ENCODE peak calls at places on chromosome 13, in six cellular contexts. U, F, M, O, W and E are unnamed samples.

GRCh38 chr13:95485045-95485517 is 67.4 kb upstream of the CLDN10 start:
- DNase-seq in W (no peak), O (no peak), M (peak; percentile 18), F (peak; percentile 54), U (no peak), E (peak; percentile 8)

GRCh38 chr13:24709186-24709913 is 29.1 kb downstream of the ATP12A start:
- DNase-seq in O (no peak), F (no peak), W (no peak), M (no peak), U (no peak), E (no peak)

GRCh38 chr13:95185851-95186250 is 115.4 kb downstream of the ABCC4 start:
- DNase-seq in M (no peak), U (no peak), O (no peak), F (no peak), W (no peak), E (no peak)

GRCh38 chr13:91101436-91101835 is 246.1 kb upstream of the MIR17HG start:
- DNase-seq in W (no peak), M (no peak), O (no peak), U (no peak), F (no peak), E (no peak)

GRCh38 chr13:34933349-34933748 is 8.7 kb upstream of the NBEA start:
- DNase-seq in F (no peak), U (no peak), O (no peak), M (no peak), W (no peak), E (no peak)

GRCh38 chr13:108915095-108915633 is 285.8 kb downstream of the MYO16 start:
- DNase-seq in U (no peak), O (no peak), F (peak; percentile 71), M (peak; percentile 53), W (no peak), E (peak; percentile 44)

GRCh38 chr13:89514534-89515312 is 1832.8 kb upstream of the MIR17HG start:
- DNase-seq in O (peak; percentile 8), U (no peak), M (peak; percentile 1), W (no peak), F (peak; percentile 74), E (no peak)

GRCh38 chr13:113742000-113742441 is 17.0 kb upstream of the TMEM255B start:
- DNase-seq in M (no peak), U (peak; percentile 63), W (peak; percentile 89), O (no peak), F (peak; percentile 41), E (peak; percentile 32)

GRCh38 chr13:72025836-72026235 is 158.8 kb upstream of the DACH1 start:
- DNase-seq in W (no peak), O (no peak), U (no peak), M (no peak), F (no peak), E (no peak)

GRCh38 chr13:27137759-27138158 is 33.9 kb downstream of the USP12 start:
- DNase-seq in O (no peak), W (no peak), U (no peak), M (no peak), F (no peak), E (no peak)

GRCh38 chr13:94154362-94154761 is 325.1 kb downstream of the DCT start:
- DNase-seq in U (no peak), F (peak; percentile 56), M (peak; percentile 32), O (no peak), W (no peak), E (peak; percentile 52)

GRCh38 chr13:109874921-109875454 is 88.6 kb upstream of the IRS2 start:
- DNase-seq in F (peak; percentile 65), O (no peak), M (peak; percentile 73), W (no peak), U (no peak), E (peak; percentile 32)

GRCh38 chr13:41145136-41145908 is 12.7 kb upstream of the KBTBD6 start:
- DNase-seq in M (no peak), F (peak; percentile 32), W (no peak), U (no peak), O (no peak), E (peak; percentile 31)

GRCh38 chr13:36030670-36031331 is 100.4 kb downstream of the DCLK1 start:
- DNase-seq in O (peak; percentile 28), M (peak; percentile 98), U (no peak), W (no peak), F (peak; percentile 97), E (no peak)

GRCh38 chr13:112684041-112684440 is 5.8 kb upstream of the ATP11A start:
- DNase-seq in F (no peak), U (peak; percentile 11), W (no peak), O (no peak), M (no peak), E (no peak)

GRCh38 chr13:37481005-37481857 is 117.3 kb downstream of the POSTN start:
- DNase-seq in M (no peak), F (peak; percentile 46), W (no peak), O (no peak), U (no peak), E (peak; percentile 53)

GRCh38 chr13:73428137-73428536 is 369.3 kb downstream of the KLF5 start:
- DNase-seq in W (no peak), U (no peak), M (peak; percentile 12), F (peak; percentile 80), O (no peak), E (peak; percentile 67)

GRCh38 chr13:113625965-113626661 is 31.9 kb downstream of the ATP4B start:
- DNase-seq in F (peak; percentile 55), U (no peak), O (no peak), W (no peak), M (no peak), E (peak; percentile 65)

GRCh38 chr13:70568571-70568970 is 460.3 kb upstream of the KLHL1 start:
- DNase-seq in U (no peak), O (no peak), F (peak; percentile 64), W (peak; percentile 8), M (peak; percentile 47), E (peak; percentile 39)

GRCh38 chr13:109785892-109786450 is 412 bp downstream of the IRS2 start:
- DNase-seq in F (peak; percentile 33), M (no peak), W (no peak), U (no peak), O (no peak), E (no peak)

GRCh38 chr13:73767191-73767741 is 366.9 kb downstream of the KLF12 start:
- DNase-seq in W (no peak), U (peak; percentile 59), M (no peak), F (no peak), O (no peak), E (no peak)

GRCh38 chr13:84946144-84946543 is 853.1 kb downstream of the SLITRK6 start:
- DNase-seq in M (no peak), U (no peak), W (no peak), F (peak; percentile 4), O (no peak), E (no peak)

GRCh38 chr13:80239571-80240255 is 101.2 kb downstream of the SPRY2 start:
- DNase-seq in F (no peak), M (no peak), O (no peak), U (no peak), W (no peak), E (no peak)

GRCh38 chr13:24050292-24050711 is 110.2 kb upstream of the SPATA13 start:
- DNase-seq in O (no peak), M (peak; percentile 82), W (no peak), U (no peak), F (peak; percentile 69), E (peak; percentile 50)

GRCh38 chr13:46686171-46686570 is 110.8 kb downstream of the ESD start:
- DNase-seq in F (no peak), O (no peak), M (no peak), W (no peak), U (no peak), E (no peak)

GRCh38 chr13:46685006-46685730 is 111.8 kb downstream of the ESD start:
- DNase-seq in O (no peak), M (no peak), U (no peak), W (no peak), F (no peak), E (no peak)

GRCh38 chr13:46683879-46684278 is 113.1 kb downstream of the ESD start:
- DNase-seq in W (no peak), F (no peak), M (no peak), O (no peak), U (no peak), E (no peak)

GRCh38 chr13:46682015-46682414 is 114.9 kb downstream of the ESD start:
- DNase-seq in F (no peak), M (no peak), W (no peak), U (no peak), O (no peak), E (no peak)

GRCh38 chr13:46684287-46685001 is 112.5 kb downstream of the ESD start:
- DNase-seq in O (no peak), U (peak; percentile 50), F (peak; percentile 45), W (no peak), M (no peak), E (no peak)
- TF ChIP-seq CTCF in O (no peak), U (peak; percentile 39), F (peak; percentile 7), W (no peak), M (no peak), E (no peak)

DNA sequence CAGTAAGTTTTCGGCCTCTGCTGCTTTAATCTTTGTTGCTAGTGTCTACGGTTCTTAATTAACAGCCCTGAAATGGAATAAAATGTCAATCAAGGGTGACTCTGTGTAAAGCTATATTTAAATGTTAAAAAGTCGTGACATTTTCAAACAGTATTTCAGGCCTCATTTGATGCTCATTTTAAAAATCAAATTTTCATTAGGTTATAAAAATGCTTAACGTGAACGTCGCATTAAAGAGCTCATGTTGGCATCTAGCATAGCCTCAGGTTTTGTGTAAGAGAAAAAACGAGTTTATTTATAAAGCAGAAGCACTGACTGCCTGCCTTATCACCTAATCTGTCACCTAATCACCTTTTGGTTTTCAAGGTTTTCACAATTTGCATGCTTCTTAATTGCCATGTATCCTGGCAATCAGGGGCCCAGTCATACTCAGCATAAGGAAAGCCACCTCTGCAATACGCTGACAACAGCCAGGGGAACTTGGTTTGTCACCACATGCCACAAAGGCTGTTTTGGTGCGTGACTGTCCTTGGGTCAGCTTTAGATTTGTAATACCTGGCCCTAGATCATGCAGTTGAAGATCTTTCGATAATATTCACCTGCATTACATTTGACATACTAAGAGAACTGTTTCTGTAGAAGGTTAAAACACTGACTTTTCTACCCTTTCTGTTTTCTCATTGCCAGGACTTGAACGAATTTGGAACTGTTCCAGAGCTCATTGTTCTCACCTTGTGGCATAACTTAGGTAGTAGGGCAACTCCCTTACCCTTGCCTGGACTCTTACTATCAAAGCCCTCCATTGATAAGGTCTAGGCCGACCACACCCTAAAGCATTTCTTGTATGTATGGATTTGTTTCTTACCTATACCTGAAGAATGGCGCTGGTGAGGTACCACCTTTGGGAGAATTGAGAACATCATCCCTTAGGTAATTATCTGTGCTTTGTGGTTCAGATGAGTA is 112.5 kb downstream of the TEX26 start:
- DNase-seq in O (no peak), W (no peak), M (no peak), U (no peak), F (no peak), E (no peak)
- TF ChIP-seq CTCF in O (no peak), W (no peak), M (peak; percentile 2), U (no peak), F (no peak), E (peak; percentile 39)

GRCh38 chr13:49220856-49221614 is 897 bp downstream of the MLNR start:
- DNase-seq in W (no peak), M (no peak), O (no peak), U (peak; percentile 41), F (no peak), E (no peak)
- TF ChIP-seq CTCF in W (no peak), M (no peak), O (no peak), U (no peak), F (no peak), E (no peak)

DNA sequence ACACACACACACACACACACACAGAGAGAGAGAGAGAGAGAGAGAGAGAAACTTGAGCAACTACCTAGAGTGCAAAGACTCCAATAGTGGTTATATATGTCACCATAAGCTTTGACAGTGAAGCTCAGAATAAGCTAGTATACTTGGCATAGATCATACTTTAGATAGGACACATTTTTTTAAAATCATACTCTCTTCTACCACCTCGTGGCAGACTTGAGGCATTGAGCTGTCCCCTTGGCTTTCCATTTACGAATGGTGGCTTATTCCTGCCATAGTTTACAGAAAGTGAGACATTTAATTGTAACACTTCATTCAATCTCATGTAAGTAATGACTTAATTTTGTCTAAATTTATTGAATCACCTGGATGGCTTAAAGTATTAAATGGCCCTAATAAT is 108.2 kb downstream of the EDNRB start:
- DNase-seq in U (no peak), W (peak; percentile 17), F (peak; percentile 48), O (no peak), M (no peak), E (peak; percentile 1)
- TF ChIP-seq CTCF in U (peak; percentile 44), W (peak; percentile 50), F (peak; percentile 48), O (peak; percentile 7), M (peak; percentile 63), E (no peak)